ENCODE peak calls at places on chromosomes 5 and 9, in seven cellular contexts. One of them, this sample, is unnamed.
A peak's percentile ranks its signal among the peaks of the same experiment; 100 is the strongest.

GRCh38 chr9:113492343-113493079 is 29.0 kb downstream of the RGS3 start:
- DNase-seq in fibroblast of the aortic adventitia: no peak
- DNase-seq in cardiac fibroblast: peak; percentile 10
- DNase-seq in HCT116: no peak
- DNase-seq in fibroblast of villous mesenchyme: no peak
- DNase-seq in BE2C: no peak
- DNase-seq in effector memory CD4-positive, alpha-beta T cell: no peak
- DNase-seq in this sample: no peak

GRCh38 chr9:71910602-71911060 is 362 bp downstream of the ABHD17B start:
- DNase-seq in fibroblast of the aortic adventitia: no peak
- DNase-seq in cardiac fibroblast: no peak
- DNase-seq in HCT116: no peak
- DNase-seq in fibroblast of villous mesenchyme: no peak
- DNase-seq in BE2C: no peak
- DNase-seq in effector memory CD4-positive, alpha-beta T cell: no peak
- DNase-seq in this sample: no peak

GRCh38 chr5:181069767-181070491 is 29.9 kb downstream of the BTNL9 start:
- DNase-seq in fibroblast of the aortic adventitia: no peak
- DNase-seq in cardiac fibroblast: no peak
- DNase-seq in HCT116: no peak
- DNase-seq in fibroblast of villous mesenchyme: no peak
- DNase-seq in BE2C: no peak
- DNase-seq in effector memory CD4-positive, alpha-beta T cell: no peak
- DNase-seq in this sample: no peak

GRCh38 chr5:36944607-36945225 is 68.1 kb downstream of the NIPBL start:
- DNase-seq in fibroblast of the aortic adventitia: peak; percentile 85
- DNase-seq in cardiac fibroblast: peak; percentile 88
- DNase-seq in HCT116: peak; percentile 51
- DNase-seq in fibroblast of villous mesenchyme: peak; percentile 78
- DNase-seq in BE2C: no peak
- DNase-seq in effector memory CD4-positive, alpha-beta T cell: no peak
- DNase-seq in this sample: peak; percentile 86

GRCh38 chr5:132202711-132203463 is 24.8 kb downstream of the P4HA2 start:
- DNase-seq in fibroblast of the aortic adventitia: no peak
- DNase-seq in cardiac fibroblast: no peak
- DNase-seq in HCT116: no peak
- DNase-seq in fibroblast of villous mesenchyme: no peak
- DNase-seq in BE2C: no peak
- DNase-seq in effector memory CD4-positive, alpha-beta T cell: no peak
- DNase-seq in this sample: peak; percentile 45

GRCh38 chr5:159331099-159331973 is 1.0 kb upstream of the IL12B start:
- DNase-seq in fibroblast of the aortic adventitia: peak; percentile 36
- DNase-seq in cardiac fibroblast: peak; percentile 43
- DNase-seq in HCT116: no peak
- DNase-seq in fibroblast of villous mesenchyme: peak; percentile 25
- DNase-seq in BE2C: peak; percentile 68
- DNase-seq in effector memory CD4-positive, alpha-beta T cell: peak; percentile 49
- DNase-seq in this sample: peak; percentile 56

GRCh38 chr9:21513431-21513830 is 31.3 kb upstream of the IFNE start:
- DNase-seq in fibroblast of the aortic adventitia: no peak
- DNase-seq in cardiac fibroblast: no peak
- DNase-seq in HCT116: no peak
- DNase-seq in fibroblast of villous mesenchyme: no peak
- DNase-seq in BE2C: no peak
- DNase-seq in effector memory CD4-positive, alpha-beta T cell: no peak
- DNase-seq in this sample: peak; percentile 12

GRCh38 chr5:170232786-170233185 is at the start of gene C5orf58:
- DNase-seq in fibroblast of the aortic adventitia: no peak
- DNase-seq in cardiac fibroblast: peak; percentile 28
- DNase-seq in HCT116: no peak
- DNase-seq in fibroblast of villous mesenchyme: peak; percentile 17
- DNase-seq in BE2C: no peak
- DNase-seq in effector memory CD4-positive, alpha-beta T cell: no peak
- DNase-seq in this sample: no peak

GRCh38 chr9:126474201-126474765 is 139.4 kb upstream of the LMX1B start:
- DNase-seq in fibroblast of the aortic adventitia: peak; percentile 60
- DNase-seq in cardiac fibroblast: peak; percentile 85
- DNase-seq in HCT116: no peak
- DNase-seq in fibroblast of villous mesenchyme: peak; percentile 35
- DNase-seq in BE2C: no peak
- DNase-seq in effector memory CD4-positive, alpha-beta T cell: no peak
- DNase-seq in this sample: peak; percentile 76

GRCh38 chr9:132729235-132729890 is 59.1 kb downstream of the GTF3C4 start:
- DNase-seq in fibroblast of the aortic adventitia: no peak
- DNase-seq in cardiac fibroblast: no peak
- DNase-seq in HCT116: no peak
- DNase-seq in fibroblast of villous mesenchyme: no peak
- DNase-seq in BE2C: no peak
- DNase-seq in effector memory CD4-positive, alpha-beta T cell: no peak
- DNase-seq in this sample: no peak

GRCh38 chr5:6732634-6733410 is 19.6 kb downstream of the TENT4A start:
- DNase-seq in fibroblast of the aortic adventitia: peak; percentile 78
- DNase-seq in cardiac fibroblast: peak; percentile 81
- DNase-seq in HCT116: no peak
- DNase-seq in fibroblast of villous mesenchyme: peak; percentile 78
- DNase-seq in BE2C: peak; percentile 68
- DNase-seq in effector memory CD4-positive, alpha-beta T cell: no peak
- DNase-seq in this sample: peak; percentile 64

GRCh38 chr5:100706796-100707195 is 171.6 kb downstream of the FAM174A start:
- DNase-seq in fibroblast of the aortic adventitia: peak; percentile 15
- DNase-seq in cardiac fibroblast: peak; percentile 80
- DNase-seq in HCT116: no peak
- DNase-seq in fibroblast of villous mesenchyme: peak; percentile 91
- DNase-seq in BE2C: no peak
- DNase-seq in effector memory CD4-positive, alpha-beta T cell: no peak
- DNase-seq in this sample: peak; percentile 72

GRCh38 chr5:172727551-172727950 is 43.4 kb downstream of the DUSP1 start:
- DNase-seq in fibroblast of the aortic adventitia: no peak
- DNase-seq in cardiac fibroblast: no peak
- DNase-seq in HCT116: no peak
- DNase-seq in fibroblast of villous mesenchyme: no peak
- DNase-seq in BE2C: no peak
- DNase-seq in effector memory CD4-positive, alpha-beta T cell: no peak
- DNase-seq in this sample: no peak

GRCh38 chr5:165996484-165996883 is 2295.0 kb upstream of the WWC1 start:
- DNase-seq in fibroblast of the aortic adventitia: no peak
- DNase-seq in cardiac fibroblast: no peak
- DNase-seq in HCT116: no peak
- DNase-seq in fibroblast of villous mesenchyme: no peak
- DNase-seq in BE2C: peak; percentile 24
- DNase-seq in effector memory CD4-positive, alpha-beta T cell: no peak
- DNase-seq in this sample: peak; percentile 0

GRCh38 chr5:95799181-95799835 is 23.2 kb downstream of the GLRX start:
- DNase-seq in fibroblast of the aortic adventitia: no peak
- DNase-seq in cardiac fibroblast: no peak
- DNase-seq in HCT116: no peak
- DNase-seq in fibroblast of villous mesenchyme: peak; percentile 77
- DNase-seq in BE2C: no peak
- DNase-seq in effector memory CD4-positive, alpha-beta T cell: no peak
- DNase-seq in this sample: no peak

DNA sequence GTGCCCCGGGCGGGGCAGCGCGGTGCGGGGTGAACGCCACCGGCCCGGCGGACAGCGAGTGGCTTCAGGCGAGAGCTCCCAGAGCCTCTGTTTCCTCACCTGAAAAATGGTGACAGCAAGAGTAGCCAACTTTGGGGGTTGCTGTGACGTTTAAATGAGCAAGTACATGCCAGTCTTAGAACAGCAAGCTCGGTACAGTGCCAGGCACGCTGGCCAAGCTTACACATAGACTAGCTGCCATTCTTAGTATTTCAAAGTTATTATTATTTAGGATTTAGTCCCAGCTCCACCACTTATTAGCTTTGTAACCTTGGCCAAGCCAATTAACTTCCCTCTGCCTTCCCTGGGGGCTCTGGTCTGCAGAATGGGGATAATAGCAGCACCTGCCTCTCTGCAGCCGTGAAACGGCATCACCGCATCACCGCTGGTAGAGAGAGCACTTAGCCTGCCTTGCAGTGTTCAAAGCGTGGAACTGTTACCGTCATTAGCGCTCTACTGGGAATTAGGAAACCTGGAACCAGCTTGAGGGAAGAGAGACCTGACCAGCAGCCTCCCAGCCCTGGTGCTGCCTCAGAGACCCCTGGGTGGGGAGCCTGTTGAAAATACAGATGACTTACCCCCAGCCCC is at the start of gene C9orf50:
- DNase-seq in fibroblast of the aortic adventitia: no peak
- DNase-seq in cardiac fibroblast: no peak
- DNase-seq in HCT116: no peak
- DNase-seq in fibroblast of villous mesenchyme: no peak
- DNase-seq in BE2C: no peak
- DNase-seq in effector memory CD4-positive, alpha-beta T cell: no peak
- DNase-seq in this sample: no peak
- H3K4me3 ChIP-seq in fibroblast of the aortic adventitia: peak within 1 kb of the TSS; percentile 60
- H3K4me3 ChIP-seq in cardiac fibroblast: peak within 1 kb of the TSS; percentile 36
- H3K4me3 ChIP-seq in HCT116: no peak within 1 kb of the TSS
- H3K4me3 ChIP-seq in fibroblast of villous mesenchyme: peak within 1 kb of the TSS; percentile 59
- H3K4me3 ChIP-seq in BE2C: peak within 1 kb of the TSS; percentile 59
- H3K4me3 ChIP-seq in effector memory CD4-positive, alpha-beta T cell: no peak within 1 kb of the TSS
- H3K4me3 ChIP-seq in this sample: peak within 1 kb of the TSS; percentile 57

GRCh38 chr5:174731214-174732039 is 7.0 kb downstream of the MSX2 start:
- DNase-seq in fibroblast of the aortic adventitia: no peak
- DNase-seq in cardiac fibroblast: no peak
- DNase-seq in HCT116: no peak
- DNase-seq in fibroblast of villous mesenchyme: no peak
- DNase-seq in BE2C: no peak
- DNase-seq in effector memory CD4-positive, alpha-beta T cell: no peak
- DNase-seq in this sample: no peak
- H3K4me3 ChIP-seq in fibroblast of the aortic adventitia: no peak overlapping the region
- H3K4me3 ChIP-seq in cardiac fibroblast: no peak overlapping the region
- H3K4me3 ChIP-seq in HCT116: no peak overlapping the region
- H3K4me3 ChIP-seq in fibroblast of villous mesenchyme: no peak overlapping the region
- H3K4me3 ChIP-seq in BE2C: no peak overlapping the region
- H3K4me3 ChIP-seq in effector memory CD4-positive, alpha-beta T cell: no peak overlapping the region
- H3K4me3 ChIP-seq in this sample: no peak overlapping the region

DNA sequence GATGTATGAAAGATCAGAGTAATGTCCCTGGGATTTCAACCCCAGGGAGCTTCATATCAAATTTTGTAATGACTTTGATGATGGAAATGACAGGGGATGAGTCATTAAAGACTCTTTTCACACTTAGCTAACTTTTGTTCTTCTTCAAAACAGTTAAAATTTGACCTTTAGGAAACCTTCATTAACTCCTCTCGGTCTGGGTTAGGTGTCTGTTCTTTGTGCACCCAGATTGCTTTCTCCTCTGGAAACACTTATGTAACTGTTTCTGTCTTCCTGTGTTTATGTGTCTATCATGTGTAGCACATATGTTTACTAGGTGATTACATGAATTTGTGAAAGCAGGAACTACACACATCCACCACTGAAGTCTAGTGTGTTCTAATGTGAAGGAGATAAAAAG is 1.6 kb downstream of the SRFBP1 start:
- DNase-seq in fibroblast of the aortic adventitia: no peak
- DNase-seq in cardiac fibroblast: no peak
- DNase-seq in HCT116: no peak
- DNase-seq in fibroblast of villous mesenchyme: no peak
- DNase-seq in BE2C: no peak
- DNase-seq in effector memory CD4-positive, alpha-beta T cell: no peak
- DNase-seq in this sample: no peak
- H3K4me3 ChIP-seq in fibroblast of the aortic adventitia: peak overlapping the region; percentile 97
- H3K4me3 ChIP-seq in cardiac fibroblast: no peak overlapping the region
- H3K4me3 ChIP-seq in HCT116: peak overlapping the region; percentile 71
- H3K4me3 ChIP-seq in fibroblast of villous mesenchyme: no peak overlapping the region
- H3K4me3 ChIP-seq in BE2C: peak overlapping the region; percentile 100
- H3K4me3 ChIP-seq in effector memory CD4-positive, alpha-beta T cell: no peak overlapping the region
- H3K4me3 ChIP-seq in this sample: no peak overlapping the region

GRCh38 chr5:80213467-80213866 is 42.4 kb downstream of the SERINC5 start:
- DNase-seq in fibroblast of the aortic adventitia: no peak
- DNase-seq in cardiac fibroblast: no peak
- DNase-seq in HCT116: no peak
- DNase-seq in fibroblast of villous mesenchyme: no peak
- DNase-seq in BE2C: no peak
- DNase-seq in effector memory CD4-positive, alpha-beta T cell: no peak
- DNase-seq in this sample: no peak
- H3K4me3 ChIP-seq in fibroblast of the aortic adventitia: no peak overlapping the region
- H3K4me3 ChIP-seq in cardiac fibroblast: no peak overlapping the region
- H3K4me3 ChIP-seq in HCT116: no peak overlapping the region
- H3K4me3 ChIP-seq in fibroblast of villous mesenchyme: no peak overlapping the region
- H3K4me3 ChIP-seq in BE2C: no peak overlapping the region
- H3K4me3 ChIP-seq in effector memory CD4-positive, alpha-beta T cell: no peak overlapping the region
- H3K4me3 ChIP-seq in this sample: no peak overlapping the region

GRCh38 chr5:14440223-14440597 is 141.4 kb upstream of the OTULINL start:
- DNase-seq in fibroblast of the aortic adventitia: no peak
- DNase-seq in cardiac fibroblast: no peak
- DNase-seq in HCT116: no peak
- DNase-seq in fibroblast of villous mesenchyme: no peak
- DNase-seq in BE2C: no peak
- DNase-seq in effector memory CD4-positive, alpha-beta T cell: no peak
- DNase-seq in this sample: no peak
- H3K4me3 ChIP-seq in fibroblast of the aortic adventitia: peak overlapping the region; percentile 98
- H3K4me3 ChIP-seq in cardiac fibroblast: peak overlapping the region; percentile 19
- H3K4me3 ChIP-seq in HCT116: no peak overlapping the region
- H3K4me3 ChIP-seq in fibroblast of villous mesenchyme: peak overlapping the region; percentile 73
- H3K4me3 ChIP-seq in BE2C: peak overlapping the region; percentile 84
- H3K4me3 ChIP-seq in effector memory CD4-positive, alpha-beta T cell: no peak overlapping the region
- H3K4me3 ChIP-seq in this sample: peak overlapping the region; percentile 38

DNA sequence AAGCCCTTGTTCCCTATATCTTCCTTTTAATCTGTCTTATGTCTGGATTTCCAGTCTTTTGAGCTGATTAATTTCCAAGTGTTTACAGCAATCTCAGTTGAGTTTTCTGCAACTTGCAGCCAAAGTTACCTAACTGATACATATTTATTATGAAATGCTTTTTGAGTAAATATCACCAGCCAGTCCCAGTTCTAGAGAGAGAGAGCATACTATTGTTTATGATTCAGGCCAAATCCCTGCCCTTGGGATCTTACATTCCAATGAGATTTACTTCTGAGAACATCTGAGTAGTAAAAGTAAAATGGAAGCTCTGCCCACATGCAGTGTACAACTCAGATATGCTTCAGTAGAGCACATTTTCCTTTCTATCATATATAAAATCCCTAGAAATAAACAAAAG is 661.7 kb downstream of the KCTD16 start:
- DNase-seq in fibroblast of the aortic adventitia: no peak
- DNase-seq in cardiac fibroblast: peak; percentile 13
- DNase-seq in HCT116: no peak
- DNase-seq in fibroblast of villous mesenchyme: no peak
- DNase-seq in BE2C: no peak
- DNase-seq in effector memory CD4-positive, alpha-beta T cell: no peak
- DNase-seq in this sample: no peak
- H3K4me3 ChIP-seq in fibroblast of the aortic adventitia: no peak overlapping the region
- H3K4me3 ChIP-seq in cardiac fibroblast: no peak overlapping the region
- H3K4me3 ChIP-seq in HCT116: no peak overlapping the region
- H3K4me3 ChIP-seq in fibroblast of villous mesenchyme: no peak overlapping the region
- H3K4me3 ChIP-seq in BE2C: no peak overlapping the region
- H3K4me3 ChIP-seq in effector memory CD4-positive, alpha-beta T cell: no peak overlapping the region
- H3K4me3 ChIP-seq in this sample: no peak overlapping the region

DNA sequence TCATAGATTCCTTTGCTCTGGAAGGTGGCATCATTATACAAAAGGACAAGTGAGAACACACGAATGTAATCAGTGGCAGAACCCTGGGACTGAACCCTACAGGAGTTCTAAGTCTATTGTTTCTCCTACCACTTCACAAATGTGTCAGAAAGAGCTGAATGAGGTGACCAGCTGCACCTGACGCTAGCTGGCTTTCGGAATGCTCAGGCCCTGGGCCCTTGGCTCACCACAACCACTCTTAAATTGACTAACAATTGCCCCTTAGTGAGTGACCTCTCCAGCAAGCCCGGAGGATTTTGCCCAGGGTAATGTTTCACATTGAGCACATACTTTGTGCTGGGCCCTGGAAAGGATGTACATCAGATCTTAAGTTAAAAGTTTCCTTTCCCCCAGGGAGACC is 41.2 kb upstream of the ABCA1 start:
- DNase-seq in fibroblast of the aortic adventitia: no peak
- DNase-seq in cardiac fibroblast: no peak
- DNase-seq in HCT116: no peak
- DNase-seq in fibroblast of villous mesenchyme: no peak
- DNase-seq in BE2C: no peak
- DNase-seq in effector memory CD4-positive, alpha-beta T cell: no peak
- DNase-seq in this sample: no peak
- H3K4me3 ChIP-seq in fibroblast of the aortic adventitia: no peak overlapping the region
- H3K4me3 ChIP-seq in cardiac fibroblast: no peak overlapping the region
- H3K4me3 ChIP-seq in HCT116: no peak overlapping the region
- H3K4me3 ChIP-seq in fibroblast of villous mesenchyme: peak overlapping the region; percentile 83
- H3K4me3 ChIP-seq in BE2C: no peak overlapping the region
- H3K4me3 ChIP-seq in effector memory CD4-positive, alpha-beta T cell: no peak overlapping the region
- H3K4me3 ChIP-seq in this sample: no peak overlapping the region